ENCODE peak calls at places on chromosomes 3 and 15, in seven cellular contexts. H is H9, E is coronary artery, C is substantia nigra, I is vagina, F is psoas muscle, O is upper lobe of left lung. V is an unnamed sample.

GRCh38 chr3:169575381-169575780 is 88.1 kb downstream of the MECOM start:
- DNase-seq in I (no peak), C (no peak), O (no peak), F (no peak), H (no peak), E (no peak), V (no peak)

GRCh38 chr15:80572337-80572736 is 122.8 kb upstream of the ABHD17C start:
- DNase-seq in O (no peak), H (peak; percentile 15), I (no peak), C (no peak), F (no peak), E (no peak), V (no peak)

GRCh38 chr3:10188798-10189556 is 24.3 kb downstream of the IRAK2 start:
- DNase-seq in I (no peak), C (no peak), O (no peak), H (no peak), F (peak; percentile 64), E (no peak), V (no peak)

GRCh38 chr3:154356009-154356408 is 31.7 kb upstream of the DHX36 start:
- DNase-seq in H (no peak), I (no peak), F (no peak), E (no peak), O (no peak), C (no peak), V (no peak)

GRCh38 chr3:128698211-128699011 is 27.6 kb upstream of the RAB7A start:
- DNase-seq in E (no peak), O (peak; percentile 88), C (no peak), H (peak; percentile 63), I (no peak), F (peak; percentile 71), V (no peak)

GRCh38 chr3:190644766-190645165 is 130.9 kb downstream of the IL1RAP start:
- DNase-seq in C (no peak), I (no peak), O (no peak), F (no peak), H (no peak), E (no peak), V (no peak)

GRCh38 chr15:69999392-70000085 is 98.2 kb downstream of the TLE3 start:
- DNase-seq in E (no peak), O (no peak), C (no peak), I (no peak), H (no peak), F (no peak), V (no peak)

GRCh38 chr3:29515451-29515850 is 234.6 kb downstream of the RBMS3 start:
- DNase-seq in I (no peak), O (no peak), H (peak; percentile 31), F (no peak), C (no peak), E (no peak), V (peak; percentile 29)

GRCh38 chr15:41013698-41014414 is 60.6 kb downstream of the CHAC1 start:
- DNase-seq in H (no peak), F (no peak), O (no peak), E (no peak), I (no peak), C (no peak), V (no peak)

GRCh38 chr3:79651536-79652065 is 116.2 kb downstream of the ROBO1 start:
- DNase-seq in C (no peak), E (no peak), H (no peak), I (no peak), F (no peak), O (no peak), V (no peak)

GRCh38 chr3:2172561-2173171 is 74.0 kb downstream of the CNTN4 start:
- DNase-seq in I (no peak), H (no peak), O (no peak), F (no peak), E (no peak), C (no peak), V (no peak)

GRCh38 chr3:72186485-72186864 is 401.5 kb upstream of the PROK2 start:
- DNase-seq in E (no peak), O (no peak), C (no peak), F (no peak), H (no peak), I (no peak), V (no peak)

GRCh38 chr15:42720071-42720470 is 16.9 kb downstream of the CDAN1 start:
- DNase-seq in E (no peak), I (no peak), F (no peak), O (no peak), H (no peak), C (no peak), V (no peak)

GRCh38 chr3:134034005-134034785 is 4.5 kb upstream of the SLCO2A1 start:
- DNase-seq in F (no peak), H (no peak), C (no peak), O (no peak), I (peak; percentile 95), E (peak; percentile 43), V (no peak)

GRCh38 chr3:13524979-13525669 is 23.8 kb upstream of the FBLN2 start:
- DNase-seq in E (no peak), C (no peak), I (no peak), O (no peak), H (no peak), F (peak; percentile 41), V (no peak)

GRCh38 chr3:107208100-107208499 is 169.1 kb upstream of the CCDC54 start:
- DNase-seq in I (no peak), E (no peak), C (peak; percentile 58), H (no peak), O (no peak), F (no peak), V (no peak)

GRCh38 chr3:149077638-149078037 is 8.7 kb downstream of the HLTF start:
- DNase-seq in I (no peak), F (no peak), E (no peak), C (no peak), O (no peak), H (no peak), V (no peak)

GRCh38 chr3:140842984-140843649 is 98.5 kb upstream of the SLC25A36 start:
- DNase-seq in F (no peak), O (no peak), I (no peak), C (no peak), E (no peak), H (no peak), V (peak; percentile 95)

GRCh38 chr3:81643721-81644120 is 117.7 kb downstream of the GBE1 start:
- DNase-seq in O (no peak), F (no peak), H (no peak), E (no peak), I (no peak), C (no peak), V (no peak)

GRCh38 chr3:45124379-45124778 is 21.8 kb downstream of the CDCP1 start:
- DNase-seq in F (peak; percentile 73), C (no peak), H (no peak), I (no peak), O (no peak), E (no peak), V (no peak)
- H3K27ac ChIP-seq in F (peak overlapping the region; percentile 89), C (no peak overlapping the region), H (no peak overlapping the region), I (peak overlapping the region; percentile 30), O (no peak overlapping the region), E (no peak overlapping the region), V (no peak overlapping the region)

DNA sequence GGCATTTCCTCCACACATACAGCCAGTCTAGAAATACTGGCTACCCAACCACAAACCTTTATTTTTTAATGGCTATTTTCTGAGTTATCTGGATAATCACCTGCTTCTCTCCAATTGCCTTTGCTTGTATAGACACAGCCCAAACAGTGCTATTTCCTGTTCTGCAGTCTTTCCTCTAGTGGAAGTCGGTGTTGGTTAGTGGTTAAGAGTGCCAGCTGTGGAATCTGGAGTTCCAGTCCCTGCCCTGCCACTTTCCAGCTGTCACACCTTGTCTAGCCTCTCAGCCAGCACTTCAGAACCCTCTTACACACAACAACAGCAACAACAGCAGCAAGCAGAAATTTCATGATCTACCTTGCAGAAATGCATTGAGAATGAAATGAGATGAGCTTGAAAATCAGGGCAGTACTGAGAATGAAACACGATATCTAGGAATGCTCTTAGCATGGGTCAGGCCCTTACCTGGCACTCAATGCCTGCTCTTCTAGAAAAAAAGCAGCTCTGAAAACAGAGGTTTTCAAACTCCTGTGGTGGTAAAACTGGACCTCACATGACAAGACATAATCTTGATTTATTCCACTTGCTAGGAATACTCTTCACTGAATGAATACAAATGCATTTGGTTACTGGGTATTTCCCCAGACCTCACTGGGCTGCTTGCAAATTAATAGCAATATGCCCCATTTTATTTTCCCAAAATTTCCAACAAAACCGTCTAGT is 3.2 kb upstream of the WNT5A start:
- DNase-seq in O (no peak), C (no peak), H (no peak), I (no peak), F (no peak), E (no peak), V (peak; percentile 11)
- H3K27ac ChIP-seq in O (no peak overlapping the region), C (no peak overlapping the region), H (no peak overlapping the region), I (no peak overlapping the region), F (no peak overlapping the region), E (no peak overlapping the region), V (no peak overlapping the region)

GRCh38 chr3:56761023-56761422 is 40.7 kb downstream of the ARHGEF3 start:
- DNase-seq in E (no peak), C (no peak), H (no peak), F (no peak), O (no peak), I (no peak), V (no peak)

GRCh38 chr3:56758539-56758981 is 43.2 kb downstream of the ARHGEF3 start:
- DNase-seq in F (no peak), H (no peak), O (no peak), I (no peak), C (no peak), E (no peak), V (no peak)

GRCh38 chr3:56762718-56763117 is 39.0 kb downstream of the ARHGEF3 start:
- DNase-seq in F (no peak), E (no peak), O (no peak), H (no peak), I (no peak), C (no peak), V (no peak)

GRCh38 chr3:56761887-56762605 is 39.7 kb downstream of the ARHGEF3 start:
- DNase-seq in H (no peak), I (no peak), C (no peak), F (no peak), O (no peak), E (no peak), V (no peak)

GRCh38 chr3:56759532-56759931 is 42.2 kb downstream of the ARHGEF3 start:
- DNase-seq in H (no peak), I (no peak), O (no peak), C (no peak), F (no peak), E (no peak), V (no peak)
- H3K27ac ChIP-seq in H (no peak overlapping the region), I (no peak overlapping the region), O (peak overlapping the region; percentile 80), C (no peak overlapping the region), F (no peak overlapping the region), E (no peak overlapping the region), V (no peak overlapping the region)

GRCh38 chr3:52244061-52244628 is 1.4 kb upstream of the PPM1M start:
- DNase-seq in I (no peak), H (peak; percentile 27), C (peak; percentile 43), F (peak; percentile 57), E (no peak), O (no peak), V (no peak)
- H3K27ac ChIP-seq in I (peak overlapping the region; percentile 7), H (no peak overlapping the region), C (no peak overlapping the region), F (no peak overlapping the region), E (no peak overlapping the region), O (peak overlapping the region; percentile 95), V (no peak overlapping the region)

V was measured in OCI-LY7.